ENCODE peak calls at places on chromosome 2, in six cellular contexts. One of them, this sample, is unnamed.

GRCh38 chr2:25335204-25335603 is 6.5 kb downstream of the DNMT3A start:
- DNase-seq in AML-193: no peak
- DNase-seq in amygdala: no peak
- DNase-seq in MCF 10A: no peak
- DNase-seq in upper lobe of right lung: no peak
- DNase-seq in T-cell: no peak
- DNase-seq in this sample: no peak

GRCh38 chr2:70513751-70514150 is 39.9 kb downstream of the TGFA start:
- DNase-seq in AML-193: no peak
- DNase-seq in amygdala: no peak
- DNase-seq in MCF 10A: no peak
- DNase-seq in upper lobe of right lung: no peak
- DNase-seq in T-cell: no peak
- DNase-seq in this sample: no peak

GRCh38 chr2:132607407-132607806 is 62.6 kb downstream of the LYPD1 start:
- DNase-seq in AML-193: no peak
- DNase-seq in amygdala: no peak
- DNase-seq in MCF 10A: no peak
- DNase-seq in upper lobe of right lung: no peak
- DNase-seq in T-cell: no peak
- DNase-seq in this sample: no peak

GRCh38 chr2:86623549-86624547 is at the start of gene RNF103:
- DNase-seq in AML-193: peak
- DNase-seq in amygdala: peak
- DNase-seq in MCF 10A: peak
- DNase-seq in upper lobe of right lung: peak
- DNase-seq in T-cell: peak
- DNase-seq in this sample: peak

GRCh38 chr2:136185991-136186771 is 68.2 kb upstream of the CXCR4 start:
- DNase-seq in AML-193: no peak
- DNase-seq in amygdala: peak
- DNase-seq in MCF 10A: peak
- DNase-seq in upper lobe of right lung: no peak
- DNase-seq in T-cell: no peak
- DNase-seq in this sample: no peak

GRCh38 chr2:161306919-161307318 is 1.3 kb upstream of the PSMD14 start:
- DNase-seq in AML-193: no peak
- DNase-seq in amygdala: no peak
- DNase-seq in MCF 10A: no peak
- DNase-seq in upper lobe of right lung: no peak
- DNase-seq in T-cell: no peak
- DNase-seq in this sample: no peak

GRCh38 chr2:182015334-182016109 is 29.9 kb downstream of the PPP1R1C start:
- DNase-seq in AML-193: no peak
- DNase-seq in amygdala: no peak
- DNase-seq in MCF 10A: no peak
- DNase-seq in upper lobe of right lung: no peak
- DNase-seq in T-cell: no peak
- DNase-seq in this sample: no peak

GRCh38 chr2:164606557-164606956 is 14.7 kb downstream of the GRB14 start:
- DNase-seq in AML-193: no peak
- DNase-seq in amygdala: no peak
- DNase-seq in MCF 10A: no peak
- DNase-seq in upper lobe of right lung: no peak
- DNase-seq in T-cell: no peak
- DNase-seq in this sample: no peak

GRCh38 chr2:41803361-41803760 is 244.5 kb upstream of the PKDCC start:
- DNase-seq in AML-193: no peak
- DNase-seq in amygdala: no peak
- DNase-seq in MCF 10A: no peak
- DNase-seq in upper lobe of right lung: no peak
- DNase-seq in T-cell: no peak
- DNase-seq in this sample: no peak

GRCh38 chr2:109195193-109196045 is 66.4 kb downstream of the SH3RF3 start:
- DNase-seq in AML-193: no peak
- DNase-seq in amygdala: no peak
- DNase-seq in MCF 10A: no peak
- DNase-seq in upper lobe of right lung: peak
- DNase-seq in T-cell: no peak
- DNase-seq in this sample: no peak

GRCh38 chr2:152491139-152491472 is 156.1 kb downstream of the FMNL2 start:
- DNase-seq in AML-193: no peak
- DNase-seq in amygdala: peak
- DNase-seq in MCF 10A: no peak
- DNase-seq in upper lobe of right lung: no peak
- DNase-seq in T-cell: no peak
- DNase-seq in this sample: no peak

GRCh38 chr2:66003931-66004330 is 431.0 kb upstream of the MEIS1 start:
- DNase-seq in AML-193: no peak
- DNase-seq in amygdala: no peak
- DNase-seq in MCF 10A: no peak
- DNase-seq in upper lobe of right lung: no peak
- DNase-seq in T-cell: no peak
- DNase-seq in this sample: no peak

GRCh38 chr2:14420851-14421250 is 211.7 kb upstream of the LRATD1 start:
- DNase-seq in AML-193: no peak
- DNase-seq in amygdala: no peak
- DNase-seq in MCF 10A: peak
- DNase-seq in upper lobe of right lung: no peak
- DNase-seq in T-cell: no peak
- DNase-seq in this sample: no peak

GRCh38 chr2:111198701-111199100 is 78.0 kb downstream of the BCL2L11 start:
- DNase-seq in AML-193: no peak
- DNase-seq in amygdala: no peak
- DNase-seq in MCF 10A: no peak
- DNase-seq in upper lobe of right lung: no peak
- DNase-seq in T-cell: no peak
- DNase-seq in this sample: no peak

GRCh38 chr2:25912851-25913695 is 34.8 kb upstream of the ASXL2 start:
- DNase-seq in AML-193: no peak
- DNase-seq in amygdala: no peak
- DNase-seq in MCF 10A: no peak
- DNase-seq in upper lobe of right lung: no peak
- DNase-seq in T-cell: no peak
- DNase-seq in this sample: no peak

GRCh38 chr2:10814571-10815331 is 2.2 kb upstream of the PDIA6 start:
- DNase-seq in AML-193: no peak
- DNase-seq in amygdala: no peak
- DNase-seq in MCF 10A: no peak
- DNase-seq in upper lobe of right lung: no peak
- DNase-seq in T-cell: no peak
- DNase-seq in this sample: no peak

GRCh38 chr2:85585781-85586105 is 1.5 kb downstream of the VAMP5 start:
- DNase-seq in AML-193: no peak
- DNase-seq in amygdala: no peak
- DNase-seq in MCF 10A: no peak
- DNase-seq in upper lobe of right lung: no peak
- DNase-seq in T-cell: no peak
- DNase-seq in this sample: no peak

GRCh38 chr2:142321706-142322280 is 191.0 kb upstream of the LRP1B start:
- DNase-seq in AML-193: no peak
- DNase-seq in amygdala: no peak
- DNase-seq in MCF 10A: no peak
- DNase-seq in upper lobe of right lung: no peak
- DNase-seq in T-cell: no peak
- DNase-seq in this sample: no peak

GRCh38 chr2:119638891-119639539 is 40.0 kb upstream of the TMEM177 start:
- DNase-seq in AML-193: no peak
- DNase-seq in amygdala: no peak
- DNase-seq in MCF 10A: no peak
- DNase-seq in upper lobe of right lung: no peak
- DNase-seq in T-cell: no peak
- DNase-seq in this sample: no peak

GRCh38 chr2:196130039-196130825 is 41.1 kb downstream of the STK17B start:
- DNase-seq in AML-193: no peak
- DNase-seq in amygdala: no peak
- DNase-seq in MCF 10A: peak
- DNase-seq in upper lobe of right lung: no peak
- DNase-seq in T-cell: no peak
- DNase-seq in this sample: no peak

GRCh38 chr2:67626656-67627055 is 229.5 kb downstream of the ETAA1 start:
- DNase-seq in AML-193: no peak
- DNase-seq in amygdala: no peak
- DNase-seq in MCF 10A: no peak
- DNase-seq in upper lobe of right lung: no peak
- DNase-seq in T-cell: no peak
- DNase-seq in this sample: no peak

GRCh38 chr2:25418944-25419677 is 77.4 kb upstream of the DNMT3A start:
- DNase-seq in AML-193: no peak
- DNase-seq in amygdala: no peak
- DNase-seq in MCF 10A: no peak
- DNase-seq in upper lobe of right lung: no peak
- DNase-seq in T-cell: no peak
- DNase-seq in this sample: no peak

GRCh38 chr2:235330775-235331438 is 162.9 kb upstream of the AGAP1 start:
- DNase-seq in AML-193: no peak
- DNase-seq in amygdala: no peak
- DNase-seq in MCF 10A: peak
- DNase-seq in upper lobe of right lung: no peak
- DNase-seq in T-cell: no peak
- DNase-seq in this sample: no peak

GRCh38 chr2:54454922-54455583 is 1.1 kb upstream of the SPTBN1 start:
- DNase-seq in AML-193: no peak
- DNase-seq in amygdala: peak
- DNase-seq in MCF 10A: no peak
- DNase-seq in upper lobe of right lung: peak
- DNase-seq in T-cell: no peak
- DNase-seq in this sample: no peak

GRCh38 chr2:100394111-100394641 is 23.3 kb downstream of the CHST10 start:
- DNase-seq in AML-193: no peak
- DNase-seq in amygdala: no peak
- DNase-seq in MCF 10A: no peak
- DNase-seq in upper lobe of right lung: no peak
- DNase-seq in T-cell: no peak
- DNase-seq in this sample: no peak

GRCh38 chr2:7956126-7956689 is 725.6 kb upstream of the ID2 start:
- DNase-seq in AML-193: no peak
- DNase-seq in amygdala: no peak
- DNase-seq in MCF 10A: no peak
- DNase-seq in upper lobe of right lung: no peak
- DNase-seq in T-cell: no peak
- DNase-seq in this sample: no peak

GRCh38 chr2:18272148-18272494 is 288.3 kb downstream of the RDH14 start:
- DNase-seq in AML-193: no peak
- DNase-seq in amygdala: no peak
- DNase-seq in MCF 10A: no peak
- DNase-seq in upper lobe of right lung: no peak
- DNase-seq in T-cell: no peak
- DNase-seq in this sample: no peak

GRCh38 chr2:29444150-29444549 is 328.9 kb downstream of the CLIP4 start:
- DNase-seq in AML-193: no peak
- DNase-seq in amygdala: no peak
- DNase-seq in MCF 10A: no peak
- DNase-seq in upper lobe of right lung: no peak
- DNase-seq in T-cell: no peak
- DNase-seq in this sample: no peak

GRCh38 chr2:172640389-172640788 is 84.5 kb downstream of the PDK1 start:
- DNase-seq in AML-193: no peak
- DNase-seq in amygdala: no peak
- DNase-seq in MCF 10A: no peak
- DNase-seq in upper lobe of right lung: no peak
- DNase-seq in T-cell: no peak
- DNase-seq in this sample: no peak

GRCh38 chr2:104867351-104868080 is 13.6 kb downstream of the POU3F3 start:
- DNase-seq in AML-193: no peak
- DNase-seq in amygdala: peak
- DNase-seq in MCF 10A: no peak
- DNase-seq in upper lobe of right lung: no peak
- DNase-seq in T-cell: no peak
- DNase-seq in this sample: no peak

GRCh38 chr2:113711857-113712256 is 44.6 kb downstream of the SLC35F5 start:
- DNase-seq in AML-193: no peak
- DNase-seq in amygdala: no peak
- DNase-seq in MCF 10A: no peak
- DNase-seq in upper lobe of right lung: no peak
- DNase-seq in T-cell: no peak
- DNase-seq in this sample: no peak

GRCh38 chr2:16114836-16115235 is 174.5 kb downstream of the MYCN start:
- DNase-seq in AML-193: no peak
- DNase-seq in amygdala: no peak
- DNase-seq in MCF 10A: no peak
- DNase-seq in upper lobe of right lung: no peak
- DNase-seq in T-cell: no peak
- DNase-seq in this sample: peak

GRCh38 chr2:526918-527317 is 150.3 kb downstream of the TMEM18 start:
- DNase-seq in AML-193: no peak
- DNase-seq in amygdala: no peak
- DNase-seq in MCF 10A: no peak
- DNase-seq in upper lobe of right lung: no peak
- DNase-seq in T-cell: no peak
- DNase-seq in this sample: no peak

GRCh38 chr2:149329470-149330126 is 789 bp upstream of the LYPD6 start:
- DNase-seq in AML-193: no peak
- DNase-seq in amygdala: peak
- DNase-seq in MCF 10A: peak
- DNase-seq in upper lobe of right lung: peak
- DNase-seq in T-cell: no peak
- DNase-seq in this sample: peak

GRCh38 chr2:207385903-207386302 is 143.9 kb upstream of the CREB1 start:
- DNase-seq in AML-193: peak
- DNase-seq in amygdala: no peak
- DNase-seq in MCF 10A: peak
- DNase-seq in upper lobe of right lung: no peak
- DNase-seq in T-cell: no peak
- DNase-seq in this sample: no peak

GRCh38 chr2:174683392-174683759 is 80.9 kb downstream of the CHRNA1 start:
- DNase-seq in AML-193: peak
- DNase-seq in amygdala: no peak
- DNase-seq in MCF 10A: no peak
- DNase-seq in upper lobe of right lung: no peak
- DNase-seq in T-cell: peak
- DNase-seq in this sample: no peak

GRCh38 chr2:1886405-1886992 is 142.2 kb upstream of the PXDN start:
- DNase-seq in AML-193: peak
- DNase-seq in amygdala: peak
- DNase-seq in MCF 10A: peak
- DNase-seq in upper lobe of right lung: peak
- DNase-seq in T-cell: no peak
- DNase-seq in this sample: peak

GRCh38 chr2:162253435-162253834 is 10.2 kb upstream of the FAP start:
- DNase-seq in AML-193: no peak
- DNase-seq in amygdala: no peak
- DNase-seq in MCF 10A: no peak
- DNase-seq in upper lobe of right lung: no peak
- DNase-seq in T-cell: no peak
- DNase-seq in this sample: no peak

GRCh38 chr2:106028192-106028591 is 165.9 kb downstream of the UXS1 start:
- DNase-seq in AML-193: no peak
- DNase-seq in amygdala: no peak
- DNase-seq in MCF 10A: no peak
- DNase-seq in upper lobe of right lung: no peak
- DNase-seq in T-cell: no peak
- DNase-seq in this sample: no peak

This sample was measured in mucosa of gallbladder.